ENCODE peak calls at places on chromosomes 2 and 18, in five cellular contexts. E is Kasumi-1, V is sciatic nerve, N is anterior cingulate cortex, S is Peyer's patch. U is an unnamed sample.
A peak's percentile ranks its signal among the peaks of the same experiment; 100 is the strongest.

GRCh38 chr18:68909579-68909978 is 111.7 kb downstream of the CCDC102B start:
- DNase-seq in E (no peak), V (no peak), S (no peak), N (no peak), U (no peak)

GRCh38 chr2:17058772-17059402 is 393.3 kb upstream of the CYRIA start:
- DNase-seq in V (no peak), E (no peak), S (no peak), N (no peak), U (no peak)

GRCh38 chr2:4528773-4529172 is 825.4 kb downstream of the DCDC2C start:
- DNase-seq in S (no peak), V (no peak), E (peak; percentile 6), N (no peak), U (peak; percentile 18)

GRCh38 chr2:59296279-59296678 is 1055.2 kb upstream of the FANCL start:
- DNase-seq in N (no peak), S (no peak), E (no peak), V (no peak), U (no peak)

GRCh38 chr2:239304533-239305221 is 96.1 kb downstream of the HDAC4 start:
- DNase-seq in N (no peak), E (no peak), S (no peak), V (peak; percentile 45), U (no peak)

GRCh38 chr2:55168221-55169154 is 63.6 kb downstream of the CLHC1 start:
- DNase-seq in V (peak; percentile 75), S (no peak), N (no peak), E (peak; percentile 89), U (peak; percentile 80)

GRCh38 chr2:184599054-184599874 is 935 bp downstream of the ZNF804A start:
- DNase-seq in S (no peak), E (peak; percentile 93), N (no peak), V (no peak), U (no peak)

GRCh38 chr2:201955702-201956141 is 77.9 kb upstream of the FZD7 start:
- DNase-seq in S (no peak), V (no peak), N (no peak), E (peak; percentile 26), U (no peak)

GRCh38 chr2:105399207-105399861 is 483 bp upstream of the FHL2 start:
- DNase-seq in S (no peak), E (no peak), V (no peak), N (no peak), U (no peak)

GRCh38 chr18:77622009-77622692 is 372.5 kb downstream of the GALR1 start:
- DNase-seq in E (no peak), N (no peak), V (no peak), S (no peak), U (no peak)